ENCODE peak calls at places on chromosomes 2 and 18, in seven cellular contexts. V, Y, E, X, P, D and R are unnamed samples.

GRCh38 chr2:76448956-76449355 is 738.2 kb upstream of the GCFC2 start:
- DNase-seq in X (no peak), D (no peak), P (no peak), V (no peak), E (no peak), Y (no peak), R (no peak)

GRCh38 chr2:146295080-146295670 is 1549.7 kb upstream of the ACVR2A start:
- DNase-seq in Y (no peak), X (no peak), D (no peak), P (peak), V (peak), E (no peak), R (no peak)

GRCh38 chr18:79394438-79395307 is 1.1 kb upstream of the NFATC1 start:
- DNase-seq in D (peak), Y (no peak), E (no peak), X (peak), P (peak), V (peak), R (no peak)

GRCh38 chr2:235553696-235554100 is 59.9 kb downstream of the AGAP1 start:
- DNase-seq in Y (no peak), V (no peak), D (no peak), X (no peak), E (no peak), P (no peak), R (no peak)

GRCh38 chr18:14970027-14970426 is 222.1 kb downstream of the ANKRD30B start:
- DNase-seq in D (no peak), X (peak), Y (no peak), P (no peak), E (no peak), V (peak), R (no peak)

GRCh38 chr2:156890498-156891148 is 366.9 kb upstream of the GALNT5 start:
- DNase-seq in P (no peak), E (no peak), V (no peak), X (no peak), D (no peak), Y (no peak), R (no peak)

GRCh38 chr2:156512451-156512850 is 76.3 kb downstream of the GPD2 start:
- DNase-seq in Y (no peak), X (no peak), P (no peak), E (no peak), D (no peak), V (peak), R (no peak)

GRCh38 chr18:48475635-48476549 is 62.9 kb upstream of the CTIF start:
- DNase-seq in E (no peak), D (peak), Y (no peak), V (peak), P (peak), X (peak), R (peak)

GRCh38 chr2:241234962-241235361 is 46.5 kb downstream of the ANO7 start:
- DNase-seq in E (no peak), Y (no peak), P (no peak), V (no peak), X (no peak), D (no peak), R (no peak)

GRCh38 chr2:96501471-96501874 is 3.7 kb downstream of the NEURL3 start:
- DNase-seq in D (no peak), P (no peak), E (no peak), Y (no peak), X (no peak), V (no peak), R (no peak)

GRCh38 chr18:13268035-13268700 is 49.6 kb downstream of the LDLRAD4 start:
- DNase-seq in E (no peak), P (no peak), X (peak), D (peak), Y (no peak), V (no peak), R (no peak)

GRCh38 chr2:110990440-110990839 is 130.3 kb upstream of the BCL2L11 start:
- DNase-seq in P (no peak), X (no peak), V (no peak), Y (no peak), E (no peak), D (no peak), R (no peak)

GRCh38 chr18:48999569-48999968 is 48.8 kb upstream of the SMAD7 start:
- DNase-seq in X (no peak), D (no peak), Y (no peak), E (no peak), P (no peak), V (no peak), R (no peak)

GRCh38 chr2:32942728-32943485 is 3.8 kb upstream of the LTBP1 start:
- DNase-seq in D (no peak), V (no peak), E (no peak), X (no peak), P (no peak), Y (no peak), R (no peak)

GRCh38 chr18:63869374-63869773 is 18.1 kb upstream of the SERPINB2 start:
- DNase-seq in E (no peak), D (peak), V (peak), Y (no peak), P (no peak), X (peak), R (no peak)

GRCh38 chr2:214077727-214078126 is 333.1 kb upstream of the VWC2L start:
- DNase-seq in E (no peak), P (no peak), Y (no peak), V (no peak), D (no peak), X (peak), R (no peak)

GRCh38 chr2:176653856-176654443 is 384.7 kb downstream of the MTX2 start:
- DNase-seq in X (peak), E (no peak), V (peak), P (peak), D (peak), Y (peak), R (peak)

GRCh38 chr2:204205548-204205947 is 269.0 kb downstream of the ICOS start:
- DNase-seq in E (no peak), D (no peak), P (no peak), X (no peak), Y (no peak), V (no peak), R (no peak)

GRCh38 chr18:47409519-47409918 is 158.1 kb upstream of the SKOR2 start:
- DNase-seq in D (no peak), P (no peak), X (no peak), E (no peak), Y (no peak), V (no peak), R (no peak)

GRCh38 chr18:52348209-52348608 is 8.2 kb downstream of the DCC start:
- DNase-seq in V (peak), X (no peak), D (no peak), P (peak), E (no peak), Y (no peak), R (no peak)